ENCODE peak calls at places on chromosomes 2 and 18, in seven cellular contexts. One of them, this sample, is unnamed.

GRCh38 chr18:40864846-40865245 is 1090.2 kb upstream of the PIK3C3 start:
- DNase-seq in lower leg skin: no peak
- DNase-seq in right atrium auricular region: no peak
- DNase-seq in colonic mucosa: no peak
- DNase-seq in HFF-Myc: no peak
- DNase-seq in AG04449: no peak
- DNase-seq in cardiac muscle cell: no peak
- DNase-seq in this sample: no peak

GRCh38 chr2:210199186-210199765 is 26.0 kb downstream of the ACADL start:
- DNase-seq in lower leg skin: no peak
- DNase-seq in right atrium auricular region: no peak
- DNase-seq in colonic mucosa: no peak
- DNase-seq in HFF-Myc: no peak
- DNase-seq in AG04449: no peak
- DNase-seq in cardiac muscle cell: peak
- DNase-seq in this sample: no peak

GRCh38 chr2:23639406-23639982 is 254.5 kb downstream of the KLHL29 start:
- DNase-seq in lower leg skin: no peak
- DNase-seq in right atrium auricular region: no peak
- DNase-seq in colonic mucosa: no peak
- DNase-seq in HFF-Myc: no peak
- DNase-seq in AG04449: no peak
- DNase-seq in cardiac muscle cell: no peak
- DNase-seq in this sample: no peak

GRCh38 chr18:21894619-21895367 is 154.2 kb downstream of the MIB1 start:
- DNase-seq in lower leg skin: no peak
- DNase-seq in right atrium auricular region: no peak
- DNase-seq in colonic mucosa: no peak
- DNase-seq in HFF-Myc: no peak
- DNase-seq in AG04449: no peak
- DNase-seq in cardiac muscle cell: peak
- DNase-seq in this sample: no peak

GRCh38 chr2:176104338-176105077 is 2.6 kb upstream of the HOXD11 start:
- DNase-seq in lower leg skin: peak
- DNase-seq in right atrium auricular region: no peak
- DNase-seq in colonic mucosa: no peak
- DNase-seq in HFF-Myc: peak
- DNase-seq in AG04449: no peak
- DNase-seq in cardiac muscle cell: no peak
- DNase-seq in this sample: no peak

GRCh38 chr2:112582314-112582746 is 2.1 kb upstream of the CHCHD5 start:
- DNase-seq in lower leg skin: peak
- DNase-seq in right atrium auricular region: no peak
- DNase-seq in colonic mucosa: peak
- DNase-seq in HFF-Myc: peak
- DNase-seq in AG04449: no peak
- DNase-seq in cardiac muscle cell: peak
- DNase-seq in this sample: peak

GRCh38 chr2:28594369-28595108 is 98.7 kb downstream of the PLB1 start:
- DNase-seq in lower leg skin: peak
- DNase-seq in right atrium auricular region: peak
- DNase-seq in colonic mucosa: peak
- DNase-seq in HFF-Myc: peak
- DNase-seq in AG04449: no peak
- DNase-seq in cardiac muscle cell: peak
- DNase-seq in this sample: peak

GRCh38 chr2:226583715-226584114 is 215.9 kb downstream of the IRS1 start:
- DNase-seq in lower leg skin: no peak
- DNase-seq in right atrium auricular region: no peak
- DNase-seq in colonic mucosa: no peak
- DNase-seq in HFF-Myc: peak
- DNase-seq in AG04449: peak
- DNase-seq in cardiac muscle cell: peak
- DNase-seq in this sample: no peak

GRCh38 chr2:224584111-224584764 is 925 bp downstream of the CUL3 start:
- DNase-seq in lower leg skin: no peak
- DNase-seq in right atrium auricular region: no peak
- DNase-seq in colonic mucosa: peak
- DNase-seq in HFF-Myc: no peak
- DNase-seq in AG04449: no peak
- DNase-seq in cardiac muscle cell: peak
- DNase-seq in this sample: peak

GRCh38 chr2:162579986-162580385 is 236.1 kb downstream of the GCA start:
- DNase-seq in lower leg skin: no peak
- DNase-seq in right atrium auricular region: no peak
- DNase-seq in colonic mucosa: no peak
- DNase-seq in HFF-Myc: no peak
- DNase-seq in AG04449: no peak
- DNase-seq in cardiac muscle cell: no peak
- DNase-seq in this sample: no peak

GRCh38 chr2:10717630-10718029 is 3.8 kb upstream of the ATP6V1C2 start:
- DNase-seq in lower leg skin: no peak
- DNase-seq in right atrium auricular region: no peak
- DNase-seq in colonic mucosa: no peak
- DNase-seq in HFF-Myc: peak
- DNase-seq in AG04449: peak
- DNase-seq in cardiac muscle cell: peak
- DNase-seq in this sample: no peak

GRCh38 chr18:48996901-48997463 is 46.2 kb upstream of the SMAD7 start:
- DNase-seq in lower leg skin: no peak
- DNase-seq in right atrium auricular region: no peak
- DNase-seq in colonic mucosa: no peak
- DNase-seq in HFF-Myc: peak
- DNase-seq in AG04449: peak
- DNase-seq in cardiac muscle cell: no peak
- DNase-seq in this sample: peak

GRCh38 chr2:144099746-144100438 is 420.0 kb downstream of the ZEB2 start:
- DNase-seq in lower leg skin: no peak
- DNase-seq in right atrium auricular region: no peak
- DNase-seq in colonic mucosa: no peak
- DNase-seq in HFF-Myc: no peak
- DNase-seq in AG04449: no peak
- DNase-seq in cardiac muscle cell: peak
- DNase-seq in this sample: no peak

GRCh38 chr2:43163365-43163715 is 63.1 kb downstream of the ZFP36L2 start:
- DNase-seq in lower leg skin: no peak
- DNase-seq in right atrium auricular region: no peak
- DNase-seq in colonic mucosa: no peak
- DNase-seq in HFF-Myc: no peak
- DNase-seq in AG04449: no peak
- DNase-seq in cardiac muscle cell: no peak
- DNase-seq in this sample: no peak

GRCh38 chr18:22349317-22349898 is 68.3 kb downstream of the CTAGE1 start:
- DNase-seq in lower leg skin: no peak
- DNase-seq in right atrium auricular region: no peak
- DNase-seq in colonic mucosa: no peak
- DNase-seq in HFF-Myc: no peak
- DNase-seq in AG04449: no peak
- DNase-seq in cardiac muscle cell: peak
- DNase-seq in this sample: no peak

GRCh38 chr2:28408764-28409599 is 16.3 kb downstream of the FOSL2 start:
- DNase-seq in lower leg skin: no peak
- DNase-seq in right atrium auricular region: no peak
- DNase-seq in colonic mucosa: peak
- DNase-seq in HFF-Myc: no peak
- DNase-seq in AG04449: no peak
- DNase-seq in cardiac muscle cell: peak
- DNase-seq in this sample: no peak

GRCh38 chr2:12493031-12493513 is 223.7 kb upstream of the TRIB2 start:
- DNase-seq in lower leg skin: no peak
- DNase-seq in right atrium auricular region: peak
- DNase-seq in colonic mucosa: no peak
- DNase-seq in HFF-Myc: no peak
- DNase-seq in AG04449: no peak
- DNase-seq in cardiac muscle cell: peak
- DNase-seq in this sample: no peak

GRCh38 chr18:34223164-34223892 is 1.4 kb downstream of the NOL4 start:
- DNase-seq in lower leg skin: peak
- DNase-seq in right atrium auricular region: no peak
- DNase-seq in colonic mucosa: peak
- DNase-seq in HFF-Myc: no peak
- DNase-seq in AG04449: no peak
- DNase-seq in cardiac muscle cell: no peak
- DNase-seq in this sample: no peak

GRCh38 chr2:102664439-102665042 is 45.2 kb downstream of the SLC9A2 start:
- DNase-seq in lower leg skin: no peak
- DNase-seq in right atrium auricular region: no peak
- DNase-seq in colonic mucosa: peak
- DNase-seq in HFF-Myc: peak
- DNase-seq in AG04449: no peak
- DNase-seq in cardiac muscle cell: peak
- DNase-seq in this sample: no peak

GRCh38 chr18:11976882-11977281 is 4.4 kb upstream of the IMPA2 start:
- DNase-seq in lower leg skin: no peak
- DNase-seq in right atrium auricular region: no peak
- DNase-seq in colonic mucosa: no peak
- DNase-seq in HFF-Myc: no peak
- DNase-seq in AG04449: peak
- DNase-seq in cardiac muscle cell: peak
- DNase-seq in this sample: no peak

GRCh38 chr2:149885468-149885867 is 297.9 kb upstream of the MMADHC start:
- DNase-seq in lower leg skin: no peak
- DNase-seq in right atrium auricular region: no peak
- DNase-seq in colonic mucosa: no peak
- DNase-seq in HFF-Myc: no peak
- DNase-seq in AG04449: no peak
- DNase-seq in cardiac muscle cell: no peak
- DNase-seq in this sample: no peak

GRCh38 chr18:5625076-5625475 is 81.3 kb upstream of the EPB41L3 start:
- DNase-seq in lower leg skin: no peak
- DNase-seq in right atrium auricular region: no peak
- DNase-seq in colonic mucosa: no peak
- DNase-seq in HFF-Myc: no peak
- DNase-seq in AG04449: no peak
- DNase-seq in cardiac muscle cell: no peak
- DNase-seq in this sample: no peak

GRCh38 chr2:228140934-228141528 is 40.5 kb downstream of the SPHKAP start:
- DNase-seq in lower leg skin: no peak
- DNase-seq in right atrium auricular region: no peak
- DNase-seq in colonic mucosa: no peak
- DNase-seq in HFF-Myc: no peak
- DNase-seq in AG04449: no peak
- DNase-seq in cardiac muscle cell: no peak
- DNase-seq in this sample: no peak

GRCh38 chr2:17482651-17483050 is 35.6 kb downstream of the RAD51AP2 start:
- DNase-seq in lower leg skin: no peak
- DNase-seq in right atrium auricular region: no peak
- DNase-seq in colonic mucosa: no peak
- DNase-seq in HFF-Myc: no peak
- DNase-seq in AG04449: no peak
- DNase-seq in cardiac muscle cell: no peak
- DNase-seq in this sample: no peak

GRCh38 chr18:76819411-76820136 is 2.8 kb upstream of the ZNF236 start:
- DNase-seq in lower leg skin: no peak
- DNase-seq in right atrium auricular region: peak
- DNase-seq in colonic mucosa: no peak
- DNase-seq in HFF-Myc: no peak
- DNase-seq in AG04449: no peak
- DNase-seq in cardiac muscle cell: no peak
- DNase-seq in this sample: no peak

GRCh38 chr2:230684222-230685164 is 28.1 kb upstream of the CAB39 start:
- DNase-seq in lower leg skin: no peak
- DNase-seq in right atrium auricular region: no peak
- DNase-seq in colonic mucosa: peak
- DNase-seq in HFF-Myc: no peak
- DNase-seq in AG04449: no peak
- DNase-seq in cardiac muscle cell: no peak
- DNase-seq in this sample: no peak

GRCh38 chr2:152405206-152406118 is 70.5 kb downstream of the FMNL2 start:
- DNase-seq in lower leg skin: no peak
- DNase-seq in right atrium auricular region: no peak
- DNase-seq in colonic mucosa: peak
- DNase-seq in HFF-Myc: no peak
- DNase-seq in AG04449: no peak
- DNase-seq in cardiac muscle cell: no peak
- DNase-seq in this sample: no peak
- H3K4me3 ChIP-seq in lower leg skin: no peak
- H3K4me3 ChIP-seq in right atrium auricular region: no peak
- H3K4me3 ChIP-seq in colonic mucosa: no peak
- H3K4me3 ChIP-seq in HFF-Myc: no peak
- H3K4me3 ChIP-seq in AG04449: no peak
- H3K4me3 ChIP-seq in cardiac muscle cell: no peak
- H3K4me3 ChIP-seq in this sample: no peak

DNA sequence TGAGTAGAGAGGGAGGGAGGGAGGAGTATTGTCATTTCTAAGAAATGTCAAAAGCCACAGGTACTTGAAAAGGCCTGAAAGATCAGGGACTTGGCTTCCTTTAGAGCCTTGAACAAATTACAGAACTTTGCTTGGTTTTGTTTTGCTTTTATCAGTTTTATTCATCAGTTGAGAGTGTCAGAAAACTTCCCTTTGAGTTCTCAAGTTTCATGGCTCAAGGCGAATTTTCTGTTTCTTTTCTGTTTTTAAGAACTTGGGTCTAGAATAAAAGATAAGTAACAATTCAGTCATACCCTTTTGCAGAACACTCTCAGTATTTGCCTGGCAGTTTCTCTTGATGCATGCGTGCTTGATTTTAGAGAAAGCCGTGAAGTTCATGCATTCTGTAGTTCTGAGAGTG is 531.9 kb downstream of the PARD3B start:
- DNase-seq in lower leg skin: no peak
- DNase-seq in right atrium auricular region: no peak
- DNase-seq in colonic mucosa: no peak
- DNase-seq in HFF-Myc: no peak
- DNase-seq in AG04449: no peak
- DNase-seq in cardiac muscle cell: no peak
- DNase-seq in this sample: no peak
- TF ChIP-seq CTCF in lower leg skin: no peak
- TF ChIP-seq CTCF in right atrium auricular region: no peak
- TF ChIP-seq CTCF in colonic mucosa: no peak
- TF ChIP-seq CTCF in HFF-Myc: no peak
- TF ChIP-seq CTCF in AG04449: no peak
- TF ChIP-seq CTCF in cardiac muscle cell: no peak
- TF ChIP-seq CTCF in this sample: no peak

GRCh38 chr18:3367491-3368091 is 82.4 kb upstream of the TGIF1 start:
- DNase-seq in lower leg skin: peak
- DNase-seq in right atrium auricular region: no peak
- DNase-seq in colonic mucosa: no peak
- DNase-seq in HFF-Myc: no peak
- DNase-seq in AG04449: no peak
- DNase-seq in cardiac muscle cell: peak
- DNase-seq in this sample: no peak

DNA sequence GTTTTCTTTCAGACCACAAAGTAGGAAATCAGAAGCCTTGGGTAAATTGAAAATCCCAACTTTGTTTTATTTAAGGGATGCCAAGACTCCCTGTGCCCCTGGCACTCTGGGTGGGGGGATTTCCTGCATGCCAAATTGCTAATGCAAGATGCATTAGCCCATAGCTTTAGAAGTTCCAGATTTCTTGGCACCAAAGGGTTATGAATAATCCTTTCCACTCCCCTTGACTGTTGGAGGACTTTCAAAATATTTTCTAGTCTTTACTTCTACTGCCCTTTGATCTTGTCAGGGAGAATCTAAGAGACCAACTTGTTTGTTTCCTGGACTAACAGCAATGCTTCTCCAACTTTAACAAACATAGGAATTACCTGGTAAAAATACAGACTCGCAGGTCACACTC is 81.8 kb upstream of the TGIF1 start:
- DNase-seq in lower leg skin: no peak
- DNase-seq in right atrium auricular region: no peak
- DNase-seq in colonic mucosa: no peak
- DNase-seq in HFF-Myc: no peak
- DNase-seq in AG04449: no peak
- DNase-seq in cardiac muscle cell: peak
- DNase-seq in this sample: no peak
- H3K4me3 ChIP-seq in lower leg skin: no peak
- H3K4me3 ChIP-seq in right atrium auricular region: no peak
- H3K4me3 ChIP-seq in colonic mucosa: no peak
- H3K4me3 ChIP-seq in HFF-Myc: no peak
- H3K4me3 ChIP-seq in AG04449: no peak
- H3K4me3 ChIP-seq in cardiac muscle cell: no peak
- H3K4me3 ChIP-seq in this sample: no peak

GRCh38 chr2:51220606-51221005 is 188.7 kb upstream of the NRXN1 start:
- DNase-seq in lower leg skin: no peak
- DNase-seq in right atrium auricular region: no peak
- DNase-seq in colonic mucosa: no peak
- DNase-seq in HFF-Myc: no peak
- DNase-seq in AG04449: no peak
- DNase-seq in cardiac muscle cell: peak
- DNase-seq in this sample: no peak
- TF ChIP-seq CTCF in lower leg skin: no peak
- TF ChIP-seq CTCF in right atrium auricular region: no peak
- TF ChIP-seq CTCF in colonic mucosa: no peak
- TF ChIP-seq CTCF in HFF-Myc: no peak
- TF ChIP-seq CTCF in AG04449: no peak
- TF ChIP-seq CTCF in cardiac muscle cell: no peak
- TF ChIP-seq CTCF in this sample: no peak